ENCODE peak calls at places on chromosome 2, in seven cellular contexts. Q is fibroblast of lung; C is SK-N-SH; M is IMR-90; U is CD4-positive, CD25-positive, alpha-beta regulatory T cell; I is prostate gland; Z is DND-41. P is an unnamed sample.
A peak's percentile ranks its signal among the peaks of the same experiment; 100 is the strongest.

GRCh38 chr2:239245872-239246701 is 154.7 kb downstream of the HDAC4 start:
- DNase-seq in Q (no peak), C (peak; percentile 63), M (no peak), U (no peak), I (peak; percentile 58), Z (no peak), P (no peak)

GRCh38 chr2:159133795-159134194 is 152.7 kb downstream of the WDSUB1 start:
- DNase-seq in Q (no peak), C (no peak), M (peak; percentile 61), U (no peak), I (no peak), Z (no peak), P (no peak)

GRCh38 chr2:77604953-77605947 is 83.1 kb upstream of the LRRTM4 start:
- DNase-seq in Q (no peak), C (no peak), M (no peak), U (no peak), I (no peak), Z (no peak), P (no peak)

GRCh38 chr2:88192613-88193012 is 22.5 kb downstream of the THNSL2 start:
- DNase-seq in Q (no peak), C (no peak), M (no peak), U (no peak), I (no peak), Z (no peak), P (no peak)

GRCh38 chr2:54401592-54401991 is 54.5 kb upstream of the SPTBN1 start:
- DNase-seq in Q (no peak), C (no peak), M (no peak), U (no peak), I (no peak), Z (no peak), P (no peak)

GRCh38 chr2:191014653-191015020 is 666 bp upstream of the STAT1 start:
- DNase-seq in Q (no peak), C (no peak), M (no peak), U (no peak), I (no peak), Z (no peak), P (no peak)

GRCh38 chr2:55518846-55519167 is 711 bp upstream of the CFAP36 start:
- DNase-seq in Q (no peak), C (peak; percentile 55), M (no peak), U (no peak), I (no peak), Z (no peak), P (no peak)

GRCh38 chr2:104563398-104564024 is 290.4 kb upstream of the POU3F3 start:
- DNase-seq in Q (peak; percentile 28), C (no peak), M (no peak), U (no peak), I (no peak), Z (no peak), P (no peak)

GRCh38 chr2:223846524-223846923 is 9.1 kb upstream of the AP1S3 start:
- DNase-seq in Q (peak; percentile 93), C (no peak), M (peak; percentile 93), U (no peak), I (no peak), Z (no peak), P (peak; percentile 81)

GRCh38 chr2:62654423-62654791 is 51.1 kb upstream of the EHBP1 start:
- DNase-seq in Q (peak; percentile 73), C (no peak), M (no peak), U (no peak), I (no peak), Z (no peak), P (peak; percentile 81)

GRCh38 chr2:145710303-145710702 is 1190.4 kb upstream of the ZEB2 start:
- DNase-seq in Q (no peak), C (no peak), M (no peak), U (no peak), I (no peak), Z (no peak), P (no peak)

GRCh38 chr2:17195016-17195415 is 323.2 kb downstream of the RAD51AP2 start:
- DNase-seq in Q (peak; percentile 56), C (no peak), M (no peak), U (no peak), I (no peak), Z (no peak), P (no peak)

GRCh38 chr2:136235451-136236418 is 117.8 kb upstream of the CXCR4 start:
- DNase-seq in Q (peak; percentile 94), C (no peak), M (peak; percentile 3), U (no peak), I (no peak), Z (no peak), P (peak; percentile 64)

GRCh38 chr2:182761903-182762302 is 45.8 kb downstream of the DNAJC10 start:
- DNase-seq in Q (peak; percentile 43), C (no peak), M (peak; percentile 37), U (no peak), I (no peak), Z (no peak), P (no peak)

GRCh38 chr2:86350751-86351150 is 13.3 kb upstream of the REEP1 start:
- DNase-seq in Q (no peak), C (no peak), M (no peak), U (no peak), I (no peak), Z (no peak), P (no peak)

GRCh38 chr2:229910147-229910831 is 11.5 kb downstream of the TRIP12 start:
- DNase-seq in Q (no peak), C (no peak), M (no peak), U (no peak), I (no peak), Z (no peak), P (no peak)

GRCh38 chr2:176227874-176228273 is 39.4 kb downstream of the HOXD1 start:
- DNase-seq in Q (no peak), C (no peak), M (no peak), U (no peak), I (no peak), Z (no peak), P (no peak)

GRCh38 chr2:158493458-158493857 is 36.7 kb downstream of the PKP4 start:
- DNase-seq in Q (peak; percentile 23), C (no peak), M (peak; percentile 10), U (no peak), I (no peak), Z (no peak), P (no peak)

GRCh38 chr2:230131366-230131765 is 62.6 kb upstream of the SLC16A14 start:
- DNase-seq in Q (no peak), C (no peak), M (no peak), U (no peak), I (no peak), Z (no peak), P (no peak)

GRCh38 chr2:241571821-241572620 is 13.5 kb downstream of the BOK start:
- DNase-seq in Q (no peak), C (peak; percentile 38), M (no peak), U (no peak), I (no peak), Z (no peak), P (no peak)

GRCh38 chr2:20803974-20804373 is 18.9 kb downstream of the LDAH start:
- DNase-seq in Q (no peak), C (no peak), M (no peak), U (no peak), I (no peak), Z (no peak), P (no peak)

GRCh38 chr2:169822785-169823392 is 1.8 kb downstream of the METTL5 start:
- DNase-seq in Q (no peak), C (no peak), M (peak; percentile 14), U (no peak), I (no peak), Z (no peak), P (no peak)

GRCh38 chr2:19810637-19811036 is 91.1 kb downstream of the TTC32 start:
- DNase-seq in Q (no peak), C (no peak), M (peak; percentile 48), U (no peak), I (no peak), Z (no peak), P (no peak)

GRCh38 chr2:233421091-233421816 is 67.0 kb downstream of the DGKD start:
- DNase-seq in Q (no peak), C (no peak), M (no peak), U (no peak), I (no peak), Z (no peak), P (no peak)

GRCh38 chr2:45259144-45259543 is 249.9 kb upstream of the SIX2 start:
- DNase-seq in Q (no peak), C (no peak), M (no peak), U (no peak), I (no peak), Z (no peak), P (no peak)

GRCh38 chr2:26769501-26769850 is 5.4 kb downstream of the SLC35F6 start:
- DNase-seq in Q (no peak), C (no peak), M (no peak), U (no peak), I (peak; percentile 35), Z (no peak), P (no peak)
- H3K27ac ChIP-seq in Q (no peak overlapping the region), C (no peak overlapping the region), M (no peak overlapping the region), U (peak overlapping the region; percentile 3), I (peak overlapping the region; percentile 83), Z (no peak overlapping the region), P (peak overlapping the region; percentile 24)

DNA sequence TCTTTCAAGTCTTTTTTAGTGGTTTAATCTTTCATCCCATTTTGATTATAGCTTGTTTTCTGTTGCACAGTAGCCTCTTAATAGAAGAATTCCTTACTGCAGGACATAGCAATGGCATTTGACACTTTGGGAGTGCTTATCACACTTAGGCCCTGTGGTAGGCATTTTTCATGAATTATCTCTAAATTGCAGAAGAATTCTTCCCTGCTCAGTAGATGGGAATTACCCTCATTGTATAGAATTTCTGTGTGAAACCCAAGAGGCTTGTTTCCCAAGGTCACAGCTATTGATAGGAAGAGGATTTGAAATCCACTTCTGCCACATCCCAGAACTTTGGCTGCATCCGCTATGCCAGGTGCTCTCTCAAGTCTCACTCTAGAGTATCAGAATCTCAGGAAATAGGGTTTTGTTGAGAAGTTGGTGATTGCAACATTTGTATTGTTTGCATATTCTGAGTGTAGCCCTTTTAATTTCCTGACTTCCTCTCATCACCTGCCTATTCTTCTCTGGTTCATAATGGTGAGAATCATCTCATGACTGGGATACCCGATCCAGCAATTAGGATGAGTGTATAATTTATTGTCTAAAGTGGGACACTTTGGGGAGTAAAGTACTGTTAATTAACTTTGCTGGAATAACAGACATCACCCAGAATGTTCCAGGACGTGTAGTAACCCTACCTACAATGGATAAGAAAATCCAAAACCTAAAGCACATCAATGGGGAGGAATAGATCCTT is 255.2 kb upstream of the RASGRP3 start:
- DNase-seq in Q (no peak), C (no peak), M (no peak), U (no peak), I (no peak), Z (no peak), P (no peak)
- H3K27me3 ChIP-seq in Q (no peaks in the 10 kb centered on the region), C (no peaks in the 10 kb centered on the region), M (no peaks in the 10 kb centered on the region), U (peaks cover 1% of the 10 kb centered on the region), I (no peaks in the 10 kb centered on the region), Z (no peaks in the 10 kb centered on the region), P (no peaks in the 10 kb centered on the region)

GRCh38 chr2:70475266-70475665 is 78.4 kb downstream of the TGFA start:
- DNase-seq in Q (no peak), C (no peak), M (no peak), U (no peak), I (no peak), Z (no peak), P (no peak)
- H3K4me1 ChIP-seq in Q (no peaks in the 10 kb centered on the region), C (no peaks in the 10 kb centered on the region), M (no peaks in the 10 kb centered on the region), U (peaks cover 6% of the 10 kb centered on the region), I (no peaks in the 10 kb centered on the region), Z (no peaks in the 10 kb centered on the region), P (no peaks in the 10 kb centered on the region)

DNA sequence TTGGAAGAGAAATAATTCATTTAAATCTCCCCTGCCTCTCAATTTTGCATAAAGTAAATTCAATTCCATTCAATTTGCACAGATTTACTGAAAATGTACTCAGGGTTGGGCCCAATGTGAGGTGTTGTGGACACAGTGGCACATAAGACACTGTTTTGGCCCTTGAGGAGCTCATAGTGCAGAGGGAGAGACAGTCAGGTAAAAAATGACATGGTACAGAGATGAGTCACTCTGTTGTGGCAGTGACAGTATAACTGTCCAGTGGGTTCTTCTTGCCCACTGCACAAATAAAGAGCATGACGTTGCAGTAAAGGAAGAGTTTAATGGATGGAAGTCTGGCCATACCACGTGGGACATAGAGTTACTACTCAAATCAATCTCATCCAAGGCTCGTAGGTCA is 400.3 kb upstream of the TRIB2 start:
- DNase-seq in Q (no peak), C (no peak), M (no peak), U (no peak), I (no peak), Z (no peak), P (no peak)
- H3K27ac ChIP-seq in Q (no peak overlapping the region), C (no peak overlapping the region), M (no peak overlapping the region), U (no peak overlapping the region), I (no peak overlapping the region), Z (no peak overlapping the region), P (no peak overlapping the region)